ENCODE peak calls at places on chromosomes 7 and 10, in four cellular contexts. C is Kasumi-1, R is left kidney, A is mesothelial cell of epicardium. Y is an unnamed sample.

GRCh38 chr7:142150869-142151268 is 39.4 kb downstream of the MGAM2 start:
- DNase-seq in C (no peak), R (no peak), A (no peak), Y (no peak)

GRCh38 chr10:71989658-71990454 is 25.7 kb downstream of the CHST3 start:
- DNase-seq in C (peak; percentile 11), R (no peak), A (no peak), Y (no peak)

GRCh38 chr7:106218546-106218945 is 66.2 kb downstream of the NAMPT start:
- DNase-seq in C (no peak), R (no peak), A (no peak), Y (no peak)

GRCh38 chr7:147022056-147022455 is 905.5 kb downstream of the CNTNAP2 start:
- DNase-seq in C (no peak), R (no peak), A (no peak), Y (no peak)

GRCh38 chr10:73647211-73647874 is 6.1 kb upstream of the MYOZ1 start:
- DNase-seq in C (no peak), R (peak; percentile 94), A (no peak), Y (no peak)

GRCh38 chr10:132282667-132283603 is 24.8 kb downstream of the STK32C start:
- DNase-seq in C (no peak), R (peak; percentile 87), A (no peak), Y (no peak)

GRCh38 chr10:19862811-19863515 is 46.7 kb downstream of the PLXDC2 start:
- DNase-seq in C (no peak), R (no peak), A (no peak), Y (no peak)

GRCh38 chr10:15363031-15363430 is 8.1 kb downstream of the FAM171A1 start:
- DNase-seq in C (no peak), R (no peak), A (no peak), Y (no peak)

GRCh38 chr10:91709394-91709798 is 76.5 kb upstream of the PPP1R3C start:
- DNase-seq in C (no peak), R (no peak), A (no peak), Y (no peak)

GRCh38 chr7:30173058-30173897 is 38.5 kb downstream of the MTURN start:
- DNase-seq in C (no peak), R (peak; percentile 77), A (no peak), Y (no peak)

GRCh38 chr10:33279276-33279675 is 55.2 kb downstream of the NRP1 start:
- DNase-seq in C (no peak), R (no peak), A (no peak), Y (no peak)

GRCh38 chr7:31126976-31127375 is 74.9 kb downstream of the ADCYAP1R1 start:
- DNase-seq in C (no peak), R (peak; percentile 40), A (no peak), Y (peak; percentile 36)

GRCh38 chr7:31125171-31125570 is 73.1 kb downstream of the ADCYAP1R1 start:
- DNase-seq in C (no peak), R (no peak), A (no peak), Y (no peak)

GRCh38 chr10:13634207-13634606 is 47.4 kb downstream of the PRPF18 start:
- DNase-seq in C (no peak), R (no peak), A (no peak), Y (no peak)

GRCh38 chr10:25815236-25815635 is 118.8 kb upstream of the MYO3A start:
- DNase-seq in C (no peak), R (no peak), A (no peak), Y (no peak)

GRCh38 chr10:87503892-87504291 is 801 bp upstream of the MINPP1 start:
- DNase-seq in C (no peak), R (no peak), A (no peak), Y (no peak)

GRCh38 chr10:77501152-77501845 is 136.3 kb downstream of the KCNMA1 start:
- DNase-seq in C (no peak), R (peak; percentile 40), A (no peak), Y (no peak)

GRCh38 chr10:112360308-112361270 is 13.3 kb upstream of the ACSL5 start:
- DNase-seq in C (no peak), R (no peak), A (no peak), Y (no peak)

Y was measured in NAMALWA.